ENCODE peak calls at places on chromosomes 16 and 17, in six cellular contexts. D, B, G, T, O and N are unnamed samples.
A peak's percentile ranks its signal among the peaks of the same experiment; 100 is the strongest.

GRCh38 chr16:67542464-67542863 is 13.8 kb downstream of the RIPOR1 start:
- DNase-seq in D (peak; percentile 77), B (peak; percentile 73), G (no peak), T (peak; percentile 54), O (peak; percentile 35), N (peak; percentile 78)

GRCh38 chr17:53749178-53749577 is 73.5 kb upstream of the KIF2B start:
- DNase-seq in D (no peak), B (no peak), G (peak; percentile 57), T (no peak), O (no peak), N (peak; percentile 82)

GRCh38 chr16:24516900-24517669 is 22.3 kb upstream of the RBBP6 start:
- DNase-seq in D (peak; percentile 85), B (peak; percentile 43), G (no peak), T (peak; percentile 84), O (peak; percentile 95), N (peak; percentile 83)

GRCh38 chr16:85123891-85124635 is 11.8 kb upstream of the CIBAR2 start:
- DNase-seq in D (peak; percentile 92), B (no peak), G (no peak), T (peak; percentile 73), O (peak; percentile 84), N (peak; percentile 92)

GRCh38 chr16:74608944-74609343 is 2.0 kb upstream of the GLG1 start:
- DNase-seq in D (no peak), B (peak; percentile 68), G (no peak), T (peak; percentile 50), O (no peak), N (no peak)

GRCh38 chr16:24700549-24701392 is 28.7 kb upstream of the TNRC6A start:
- DNase-seq in D (peak; percentile 78), B (no peak), G (peak; percentile 95), T (peak; percentile 92), O (peak; percentile 98), N (peak; percentile 98)

GRCh38 chr17:1286379-1287106 is 7.1 kb downstream of the TRARG1 start:
- DNase-seq in D (no peak), B (no peak), G (no peak), T (no peak), O (no peak), N (no peak)

GRCh38 chr16:69709456-69710084 is 16.8 kb downstream of the NQO1 start:
- DNase-seq in D (no peak), B (no peak), G (no peak), T (peak; percentile 29), O (peak; percentile 87), N (peak; percentile 69)

GRCh38 chr16:67842509-67843342 is 606 bp downstream of the THAP11 start:
- DNase-seq in D (peak; percentile 86), B (peak; percentile 66), G (no peak), T (peak; percentile 41), O (peak; percentile 67), N (peak; percentile 58)

GRCh38 chr17:55442462-55442861 is 20.8 kb upstream of the MMD start:
- DNase-seq in D (no peak), B (no peak), G (no peak), T (no peak), O (no peak), N (no peak)

GRCh38 chr16:2190659-2191445 is 5.6 kb downstream of the CASKIN1 start:
- DNase-seq in D (no peak), B (no peak), G (no peak), T (no peak), O (no peak), N (no peak)

GRCh38 chr16:79267781-79268180 is 332.8 kb downstream of the MAF start:
- DNase-seq in D (no peak), B (no peak), G (no peak), T (no peak), O (no peak), N (no peak)

GRCh38 chr17:40857535-40857934 is 9.5 kb downstream of the KRT12 start:
- DNase-seq in D (peak; percentile 70), B (no peak), G (no peak), T (no peak), O (peak; percentile 77), N (peak; percentile 43)

GRCh38 chr16:14502932-14503741 is 126.9 kb downstream of the PARN start:
- DNase-seq in D (no peak), B (no peak), G (peak; percentile 70), T (peak; percentile 33), O (no peak), N (peak; percentile 78)

GRCh38 chr16:10556240-10556639 is 24.2 kb downstream of the EMP2 start:
- DNase-seq in D (no peak), B (no peak), G (no peak), T (no peak), O (no peak), N (no peak)

GRCh38 chr16:10561001-10561400 is 19.4 kb downstream of the EMP2 start:
- DNase-seq in D (no peak), B (no peak), G (no peak), T (no peak), O (no peak), N (no peak)

GRCh38 chr16:10558746-10559641 is 21.4 kb downstream of the EMP2 start:
- DNase-seq in D (peak; percentile 93), B (no peak), G (no peak), T (no peak), O (no peak), N (peak; percentile 43)

GRCh38 chr16:10557750-10558149 is 22.6 kb downstream of the EMP2 start:
- DNase-seq in D (no peak), B (no peak), G (no peak), T (no peak), O (no peak), N (no peak)

DNA sequence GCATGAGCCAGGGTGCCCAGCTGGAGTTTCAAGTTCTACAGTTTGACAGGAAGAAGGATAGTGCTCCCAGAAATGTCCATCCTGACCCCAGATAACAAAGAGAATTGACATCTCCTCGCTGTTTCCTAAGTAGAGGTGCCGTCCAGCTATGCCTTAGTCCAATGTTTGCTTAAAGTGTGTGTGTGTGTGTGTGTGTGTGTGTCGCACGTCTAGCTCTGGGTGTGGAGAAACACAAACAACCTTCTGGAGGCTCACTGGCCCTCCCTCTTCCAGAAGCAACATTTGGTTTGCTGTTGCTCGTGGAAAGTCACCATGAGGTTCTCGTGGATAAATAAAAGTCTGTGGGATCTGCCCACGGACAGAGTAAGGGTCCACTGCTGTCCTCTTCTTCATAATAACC is 22.1 kb downstream of the EMP2 start:
- DNase-seq in D (peak; percentile 66), B (no peak), G (no peak), T (no peak), O (no peak), N (peak; percentile 14)
- H3K4me3 ChIP-seq in D (peak overlapping the region; percentile 8), B (no peak overlapping the region), G (no peak overlapping the region), T (peak overlapping the region; percentile 20), O (peak overlapping the region; percentile 77), N (no peak overlapping the region)

GRCh38 chr17:73227944-73228343 is 33.7 kb downstream of the CPSF4L start:
- DNase-seq in D (no peak), B (no peak), G (no peak), T (no peak), O (no peak), N (no peak)

GRCh38 chr17:73228748-73229236 is 32.9 kb downstream of the CPSF4L start:
- DNase-seq in D (peak; percentile 88), B (no peak), G (peak; percentile 21), T (peak; percentile 84), O (peak; percentile 88), N (peak; percentile 76)

GRCh38 chr17:73226556-73227172 is 33.8 kb downstream of the COG1 start:
- DNase-seq in D (no peak), B (no peak), G (no peak), T (no peak), O (peak; percentile 48), N (no peak)

GRCh38 chr17:73224663-73225305 is 31.9 kb downstream of the COG1 start:
- DNase-seq in D (no peak), B (no peak), G (no peak), T (no peak), O (no peak), N (no peak)

DNA sequence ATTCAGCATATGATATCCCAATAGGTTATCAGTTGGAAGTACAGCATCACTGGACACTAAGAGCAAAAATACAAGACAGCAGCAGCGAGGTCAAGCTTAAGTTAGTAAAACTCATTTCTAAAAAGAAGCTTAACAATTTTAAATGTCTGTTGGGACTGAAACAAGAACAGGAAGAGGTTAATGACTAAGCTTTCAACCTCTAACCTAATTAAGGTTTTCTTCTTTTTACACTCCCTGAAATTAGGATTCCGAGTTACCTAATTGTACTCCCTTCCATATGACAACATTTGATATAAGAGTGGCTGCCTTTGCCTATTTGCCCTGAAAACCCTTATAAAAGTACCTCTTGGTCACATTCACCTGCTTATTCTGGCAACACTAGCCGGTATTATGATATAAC is 34.3 kb downstream of the CPSF4L start:
- DNase-seq in D (no peak), B (no peak), G (no peak), T (no peak), O (no peak), N (no peak)
- H3K4me3 ChIP-seq in D (no peak overlapping the region), B (no peak overlapping the region), G (no peak overlapping the region), T (no peak overlapping the region), O (no peak overlapping the region), N (no peak overlapping the region)

GRCh38 chr16:58125041-58125440 is 4.1 kb downstream of the CFAP20 start:
- DNase-seq in D (no peak), B (no peak), G (no peak), T (no peak), O (no peak), N (no peak)

GRCh38 chr16:58126451-58126968 is 2.7 kb downstream of the CFAP20 start:
- DNase-seq in D (no peak), B (no peak), G (no peak), T (no peak), O (no peak), N (no peak)

GRCh38 chr16:58127033-58127556 is 2.1 kb downstream of the CFAP20 start:
- DNase-seq in D (no peak), B (peak; percentile 8), G (no peak), T (peak; percentile 38), O (peak; percentile 58), N (peak; percentile 61)

GRCh38 chr16:58124601-58124915 is 4.6 kb downstream of the CFAP20 start:
- DNase-seq in D (no peak), B (no peak), G (no peak), T (peak; percentile 34), O (peak; percentile 27), N (peak; percentile 18)

DNA sequence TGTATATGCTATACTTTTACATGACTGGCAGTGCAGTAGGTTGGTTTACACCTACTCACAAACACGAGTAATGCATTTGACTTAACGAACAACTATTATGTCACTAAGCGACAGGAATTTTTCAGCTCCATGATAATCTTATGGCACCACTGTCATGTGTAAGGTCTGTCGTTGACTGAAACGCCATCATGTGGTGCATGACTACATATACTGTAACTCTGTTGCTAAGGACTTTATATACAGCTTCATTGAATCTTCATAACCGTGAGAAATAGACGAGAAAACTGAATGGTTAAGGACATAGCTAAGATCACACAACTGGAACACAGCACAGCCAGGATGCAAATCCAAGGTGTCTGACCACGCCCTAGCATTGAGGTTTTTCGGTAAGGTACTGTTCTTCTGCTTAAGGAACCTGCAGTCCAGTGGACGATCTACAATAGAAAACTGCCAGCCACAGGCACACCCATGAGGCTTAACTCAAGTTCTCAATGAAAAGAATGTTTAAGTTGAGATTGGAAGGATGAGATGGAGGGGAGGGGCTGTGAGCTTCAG is 3.3 kb downstream of the CFAP20 start:
- DNase-seq in D (no peak), B (no peak), G (no peak), T (no peak), O (no peak), N (no peak)
- H3K4me3 ChIP-seq in D (no peak overlapping the region), B (no peak overlapping the region), G (no peak overlapping the region), T (no peak overlapping the region), O (peak overlapping the region; percentile 97), N (no peak overlapping the region)

DNA sequence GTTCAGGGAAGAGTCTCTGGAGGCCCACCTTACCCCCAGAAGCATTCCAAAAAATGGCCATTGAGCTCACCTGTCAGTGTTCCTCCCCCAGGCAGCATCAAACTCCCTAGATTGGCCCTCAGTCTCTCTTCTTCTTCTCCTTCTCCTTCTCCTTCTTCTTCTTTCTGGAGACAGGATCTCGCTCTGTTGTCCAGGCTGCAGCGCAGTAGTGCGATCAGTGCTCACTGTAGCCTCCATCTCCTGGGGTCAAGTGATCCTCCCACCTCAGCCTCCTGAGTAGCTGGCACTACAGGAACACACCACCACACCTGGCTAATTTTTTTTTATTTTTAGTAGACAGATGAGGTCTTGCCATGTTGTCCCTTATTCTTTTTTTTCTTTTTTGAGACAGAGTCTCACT is 16.4 kb upstream of the WNT3 start:
- DNase-seq in D (no peak), B (no peak), G (no peak), T (no peak), O (no peak), N (no peak)
- H3K4me3 ChIP-seq in D (no peak overlapping the region), B (no peak overlapping the region), G (no peak overlapping the region), T (no peak overlapping the region), O (no peak overlapping the region), N (no peak overlapping the region)